ENCODE peak calls at places on chromosomes 4 and X, in four cellular contexts. C is HepG2, U is WTC11, Z is K562. S is an unnamed sample.

GRCh38 chrX:10579018-10579752 is 41.2 kb downstream of the MID1 start:
- DNase-seq in U (no peak), C (peak), Z (no peak), S (no peak)

GRCh38 chr4:98994474-98995182 is 893 bp upstream of the METAP1 start:
- DNase-seq in Z (peak), U (no peak), C (peak), S (no peak)

GRCh38 chrX:21963226-21963625 is 22.7 kb downstream of the SMS start:
- DNase-seq in U (no peak), C (no peak), Z (no peak), S (no peak)

GRCh38 chrX:39289827-39290226 is 488.6 kb downstream of the MID1IP1 start:
- DNase-seq in C (no peak), Z (no peak), U (no peak), S (no peak)

GRCh38 chrX:107731831-107732502 is 43.6 kb downstream of the TSC22D3 start:
- DNase-seq in U (peak), C (no peak), Z (peak), S (peak)

GRCh38 chr4:24472514-24473308 is 111.6 kb downstream of the DHX15 start:
- DNase-seq in Z (peak), U (peak), C (peak), S (peak)

GRCh38 chr4:123559955-123560669 is 163.5 kb downstream of the SPRY1 start:
- DNase-seq in U (no peak), C (peak), Z (no peak), S (no peak)

GRCh38 chr4:37299468-37299867 is 54.9 kb downstream of the NWD2 start:
- DNase-seq in C (no peak), U (no peak), Z (no peak), S (no peak)

GRCh38 chrX:11040405-11040804 is 70.7 kb upstream of the HCCS start:
- DNase-seq in C (no peak), Z (no peak), U (no peak), S (no peak)

GRCh38 chrX:118847676-118848075 is 24.1 kb downstream of the ZCCHC12 start:
- DNase-seq in U (no peak), C (peak), Z (peak), S (peak)

GRCh38 chrX:21905209-21905735 is 35.2 kb upstream of the SMS start:
- DNase-seq in U (no peak), C (no peak), Z (no peak), S (no peak)

GRCh38 chr4:185238750-185239149 is 29.4 kb downstream of the SNX25 start:
- DNase-seq in U (no peak), Z (no peak), C (no peak), S (no peak)

GRCh38 chrX:45986971-45987370 is 558.2 kb downstream of the ZNF674 start:
- DNase-seq in C (no peak), U (no peak), Z (no peak), S (no peak)

GRCh38 chr4:23903859-23904438 is 14.1 kb upstream of the PPARGC1A start:
- DNase-seq in C (no peak), U (no peak), Z (no peak), S (no peak)

GRCh38 chrX:150842198-150842553 is 56.3 kb downstream of the CD99L2 start:
- DNase-seq in C (no peak), U (no peak), Z (no peak), S (no peak)

GRCh38 chrX:64205441-64205734 is at the start of gene AMER1:
- DNase-seq in U (no peak), C (no peak), Z (no peak), S (no peak)

GRCh38 chr4:124066579-124066978 is 646.0 kb downstream of the ANKRD50 start:
- DNase-seq in U (no peak), Z (no peak), C (no peak), S (no peak)

GRCh38 chr4:124322234-124322831 is 390.2 kb downstream of the ANKRD50 start:
- DNase-seq in C (peak), Z (peak), U (no peak), S (peak)

GRCh38 chr4:11675051-11675800 is 246.5 kb upstream of the HS3ST1 start:
- DNase-seq in Z (no peak), C (no peak), U (no peak), S (no peak)

GRCh38 chr4:20272411-20272872 is 20.7 kb downstream of the SLIT2 start:
- DNase-seq in C (no peak), U (no peak), Z (no peak), S (no peak)

GRCh38 chrX:55489315-55490009 is at the start of gene USP51:
- DNase-seq in Z (peak), U (peak), C (no peak), S (peak)

GRCh38 chr4:183175631-183176232 is 76.7 kb downstream of the WWC2 start:
- DNase-seq in C (peak), U (no peak), Z (no peak), S (no peak)

GRCh38 chr4:119110121-119110520 is 25.5 kb upstream of the MYOZ2 start:
- DNase-seq in U (no peak), C (no peak), Z (no peak), S (no peak)

GRCh38 chrX:10193587-10193986 is 36.8 kb downstream of the CLCN4 start:
- DNase-seq in C (no peak), U (no peak), Z (no peak), S (no peak)

GRCh38 chrX:10900585-10901289 is 210.4 kb upstream of the HCCS start:
- DNase-seq in Z (no peak), U (no peak), C (peak), S (no peak)

GRCh38 chrX:154019061-154019621 is 561 bp downstream of the IRAK1 start:
- DNase-seq in C (no peak), U (no peak), Z (peak), S (peak)

GRCh38 chrX:68945603-68946228 is 116.9 kb downstream of the EFNB1 start:
- DNase-seq in U (peak), C (no peak), Z (peak), S (no peak)

GRCh38 chrX:119757979-119758681 is at the start of gene SOWAHD:
- DNase-seq in Z (peak), C (peak), U (peak), S (peak)

GRCh38 chr4:179095585-179096228 is 1653.5 kb upstream of the AGA start:
- DNase-seq in U (peak), C (no peak), Z (peak), S (no peak)

GRCh38 chrX:105822138-105823091 is at the start of gene NRK:
- DNase-seq in U (peak), Z (no peak), C (no peak), S (peak)

GRCh38 chrX:54066841-54067240 is 22.6 kb upstream of the PHF8 start:
- DNase-seq in Z (no peak), C (no peak), U (no peak), S (no peak)

GRCh38 chr4:158374318-158374717 is 147.4 kb upstream of the RXFP1 start:
- DNase-seq in U (no peak), Z (no peak), C (no peak), S (no peak)

GRCh38 chr4:112857461-112857860 is 192.0 kb upstream of the ANK2 start:
- DNase-seq in Z (no peak), U (no peak), C (no peak), S (no peak)

GRCh38 chr4:180923476-180923875 is 1319.7 kb upstream of the TENM3 start:
- DNase-seq in Z (no peak), U (no peak), C (no peak), S (no peak)

GRCh38 chrX:45903781-45904201 is 641.4 kb downstream of the ZNF674 start:
- DNase-seq in U (peak), C (no peak), Z (no peak), S (no peak)

GRCh38 chrX:154797006-154797405 is 8.3 kb downstream of the MPP1 start:
- DNase-seq in U (no peak), C (no peak), Z (no peak), S (no peak)

DNA sequence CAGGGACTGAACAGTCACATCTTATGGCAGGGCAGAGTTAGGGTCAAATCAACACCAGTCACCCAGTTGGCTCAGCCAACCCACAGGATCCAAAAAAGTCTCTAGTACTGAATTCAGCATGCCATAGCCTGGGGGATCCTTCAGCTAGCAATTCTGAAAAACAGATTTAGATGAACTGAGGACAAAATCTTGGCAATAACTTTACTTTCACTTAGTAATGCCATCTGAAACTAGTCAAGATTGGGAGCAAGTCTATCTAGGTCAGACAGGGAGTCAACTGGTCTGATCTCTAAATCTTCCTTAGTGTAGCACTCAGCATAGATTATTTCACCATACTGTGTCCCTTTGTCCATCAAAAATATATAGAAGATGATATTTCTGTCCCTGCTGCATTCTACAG is 76.0 kb downstream of the HHIP start:
- DNase-seq in U (no peak), Z (no peak), C (no peak), S (no peak)
- TF ChIP-seq FOXJ3 in U (no peak), Z (no peak), C (no peak), S (no peak)

DNA sequence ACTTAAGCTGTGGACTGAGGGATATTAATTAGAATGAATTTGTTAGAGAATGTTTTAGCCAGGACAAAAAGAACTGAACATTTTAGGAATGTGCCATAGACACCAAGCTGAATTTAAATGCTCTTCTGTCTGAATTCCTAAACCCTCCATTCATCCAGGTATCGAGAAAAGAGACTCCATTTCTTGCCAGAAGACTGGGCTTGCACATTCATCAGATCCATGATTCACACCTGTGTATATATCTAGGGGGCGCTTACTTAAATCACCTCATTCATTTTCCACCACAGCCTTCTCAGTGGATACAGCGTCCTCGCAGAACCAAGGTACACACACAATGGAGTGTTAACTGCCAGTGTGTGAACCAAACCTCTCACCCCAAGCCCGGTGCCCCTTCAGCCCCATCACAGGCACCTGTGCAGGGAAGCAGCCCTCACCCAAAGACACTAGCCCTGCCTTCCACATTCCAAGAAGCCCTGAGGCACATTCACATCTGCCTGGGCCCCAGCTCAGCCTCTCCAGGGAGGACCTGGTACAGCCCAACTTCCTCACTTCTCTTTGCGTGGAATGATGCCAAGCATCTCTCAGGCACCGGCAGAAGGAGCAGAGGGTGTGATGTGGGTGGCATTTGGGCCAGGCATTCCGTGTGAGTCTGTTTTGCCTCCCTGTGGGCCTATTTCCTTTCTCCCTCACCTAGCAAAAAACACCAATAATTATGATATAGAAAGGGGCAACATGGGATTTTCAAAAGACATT is 35.6 kb upstream of the C1QTNF7 start:
- DNase-seq in U (no peak), C (no peak), Z (no peak), S (no peak)
- TF ChIP-seq MAX in U (no peak), C (no peak), Z (no peak), S (no peak)

DNA sequence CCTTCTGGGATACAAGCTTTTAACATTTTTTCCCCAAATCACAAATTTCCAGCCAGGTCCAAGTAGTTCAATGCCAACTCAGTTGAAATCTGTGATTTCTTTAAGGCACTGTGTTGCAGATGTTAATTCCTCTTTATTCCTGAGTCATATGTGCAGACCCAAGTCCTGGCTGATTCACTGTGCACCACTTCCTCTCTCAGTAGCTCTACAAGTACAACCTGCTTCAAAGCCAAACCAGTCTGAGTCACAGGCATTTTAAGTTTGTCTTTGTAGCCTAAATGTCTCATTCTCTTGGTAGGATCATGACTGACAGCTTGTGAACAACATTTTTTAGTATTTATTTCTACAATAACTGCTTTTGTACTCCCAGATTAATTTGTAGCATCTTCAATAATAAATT is 165.6 kb upstream of the S100G start:
- DNase-seq in U (no peak), Z (no peak), C (no peak), S (no peak)
- TF ChIP-seq FOXJ3 in U (no peak), Z (no peak), C (no peak), S (no peak)

GRCh38 chrX:34903316-34903715 is 39.3 kb upstream of the FAM47B start:
- DNase-seq in Z (no peak), C (no peak), U (no peak), S (no peak)
- TF ChIP-seq MAX in Z (no peak), C (no peak), U (no peak), S (no peak)

GRCh38 chr4:8384397-8385060 is 56.0 kb downstream of the ACOX3 start:
- DNase-seq in C (no peak), U (no peak), Z (no peak), S (no peak)
- TF ChIP-seq FOXJ3 in C (no peak), U (no peak), Z (no peak), S (no peak)

GRCh38 chr4:83489711-83490326 is 4.9 kb upstream of the ABRAXAS1 start:
- DNase-seq in U (peak), C (no peak), Z (peak), S (no peak)
- TF ChIP-seq MAX in U (no peak), C (no peak), Z (no peak), S (no peak)

S was measured in SK-N-SH.